ENCODE peak calls at places on chromosomes 2 and 18, in eight cellular contexts. W is foreskin fibroblast; G is HEK293T; V is KBM-7; Z is T-cell; D is activated CD4-positive, alpha-beta T cell treated with anti-CD3 and anti-CD28 coated beads for 24 hours; N is GM19239; R is RPMI8226. F is an unnamed sample.

GRCh38 chr2:218879881-218880748 is 537 bp upstream of the WNT10A start:
- DNase-seq in V (no peak), G (no peak), W (no peak), Z (peak), N (peak), R (peak), D (peak), F (no peak)

GRCh38 chr2:127106457-127106997 is 427 bp downstream of the BIN1 start:
- DNase-seq in N (no peak), G (peak), W (no peak), R (peak), V (peak), D (no peak), Z (no peak), F (no peak)

GRCh38 chr2:200786826-200787225 is 24.9 kb upstream of the BZW1 start:
- DNase-seq in W (peak), D (no peak), Z (no peak), N (no peak), G (no peak), R (no peak), V (no peak), F (no peak)

GRCh38 chr18:25181581-25181980 is 170.4 kb downstream of the ZNF521 start:
- DNase-seq in G (no peak), Z (no peak), D (no peak), N (no peak), W (no peak), V (no peak), R (no peak), F (no peak)

GRCh38 chr18:22032392-22032961 is 136.9 kb upstream of the GATA6 start:
- DNase-seq in N (no peak), R (no peak), V (no peak), D (no peak), Z (no peak), W (peak), G (no peak), F (no peak)

GRCh38 chr2:239234151-239234825 is 166.5 kb downstream of the HDAC4 start:
- DNase-seq in Z (no peak), W (no peak), G (no peak), N (no peak), V (no peak), R (peak), D (no peak), F (no peak)

GRCh38 chr18:23824235-23824634 is 135.0 kb downstream of the LAMA3 start:
- DNase-seq in W (peak), Z (no peak), R (no peak), G (no peak), D (no peak), V (no peak), N (no peak), F (peak)

GRCh38 chr18:13455960-13456471 is 237.5 kb downstream of the LDLRAD4 start:
- DNase-seq in D (no peak), V (peak), R (peak), G (no peak), N (peak), Z (no peak), W (no peak), F (no peak)

GRCh38 chr2:222468338-222468737 is 44.0 kb downstream of the SGPP2 start:
- DNase-seq in D (no peak), W (no peak), N (no peak), G (no peak), R (peak), V (no peak), Z (no peak), F (no peak)

GRCh38 chr2:33241072-33241471 is 235.4 kb upstream of the RASGRP3 start:
- DNase-seq in D (no peak), Z (no peak), N (no peak), R (no peak), G (no peak), W (no peak), V (no peak), F (peak)

GRCh38 chr2:71895320-71896161 is 252.1 kb downstream of the CYP26B1 start:
- DNase-seq in Z (no peak), G (peak), V (no peak), R (no peak), D (no peak), N (no peak), W (no peak), F (no peak)

GRCh38 chr18:37389684-37390368 is 175.8 kb downstream of the CELF4 start:
- DNase-seq in Z (no peak), W (no peak), N (no peak), G (no peak), V (no peak), D (no peak), R (no peak), F (no peak)

GRCh38 chr2:167294031-167294774 is 405.9 kb downstream of the XIRP2 start:
- DNase-seq in V (no peak), Z (no peak), W (peak), G (peak), N (no peak), R (no peak), D (no peak), F (no peak)

GRCh38 chr2:216284708-216285107 is 87.6 kb downstream of the MARCHF4 start:
- DNase-seq in Z (no peak), N (no peak), V (no peak), D (no peak), W (no peak), G (no peak), R (no peak), F (no peak)

GRCh38 chr2:27171351-27171848 is 22.6 kb downstream of the TCF23 start:
- DNase-seq in R (no peak), N (no peak), G (no peak), V (no peak), D (no peak), Z (no peak), W (peak), F (no peak)

GRCh38 chr18:47737198-47737830 is 193.1 kb downstream of the SMAD2 start:
- DNase-seq in W (no peak), D (no peak), Z (no peak), G (no peak), V (no peak), N (no peak), R (no peak), F (no peak)

GRCh38 chr2:128473175-128474013 is 154.7 kb upstream of the HS6ST1 start:
- DNase-seq in W (peak), N (peak), R (no peak), V (peak), G (no peak), Z (no peak), D (no peak), F (peak)

GRCh38 chr2:102473020-102473419 is at the start of gene SLC9A4:
- DNase-seq in Z (peak), V (peak), D (peak), N (peak), W (peak), R (peak), G (peak), F (peak)

GRCh38 chr18:21242141-21243040 is at the start of gene GREB1L:
- DNase-seq in R (peak), N (no peak), Z (no peak), G (peak), D (no peak), W (peak), V (peak), F (peak)

GRCh38 chr2:65108778-65109177 is 21.1 kb downstream of the RAB1A start:
- DNase-seq in G (no peak), D (no peak), Z (no peak), R (no peak), V (no peak), W (no peak), N (no peak), F (no peak)

GRCh38 chr18:73563345-73563744 is 584.3 kb downstream of the FBXO15 start:
- DNase-seq in W (peak), R (no peak), N (no peak), V (no peak), D (no peak), Z (no peak), G (no peak), F (no peak)

GRCh38 chr2:53576361-53576620 is 191.3 kb upstream of the CHAC2 start:
- DNase-seq in R (no peak), V (no peak), W (no peak), G (no peak), D (no peak), Z (no peak), N (no peak), F (no peak)

GRCh38 chr2:147101906-147102790 is 742.7 kb upstream of the ACVR2A start:
- DNase-seq in D (no peak), V (no peak), N (no peak), W (peak), R (no peak), G (no peak), Z (no peak), F (no peak)

F was measured in Kasumi-1.